ENCODE peak calls at places on chromosomes 1 and 21, in seven cellular contexts. One of them, this sample, is unnamed.

GRCh38 chr1:5423109-5423508 is 569.1 kb downstream of the NPHP4 start:
- DNase-seq in IMR-90: no peak
- DNase-seq in H9: peak; percentile 41
- DNase-seq in H1: no peak
- DNase-seq in mesendoderm: peak; percentile 62
- DNase-seq in mesenchymal stem cell: no peak
- DNase-seq in trophoblast cell: no peak
- DNase-seq in this sample: no peak

GRCh38 chr1:39238476-39238875 is 34.0 kb downstream of the MACF1 start:
- DNase-seq in IMR-90: peak; percentile 91
- DNase-seq in H9: no peak
- DNase-seq in H1: no peak
- DNase-seq in mesendoderm: no peak
- DNase-seq in mesenchymal stem cell: peak; percentile 38
- DNase-seq in trophoblast cell: no peak
- DNase-seq in this sample: no peak

GRCh38 chr21:15240846-15241245 is 176.0 kb upstream of the NRIP1 start:
- DNase-seq in IMR-90: no peak
- DNase-seq in H9: no peak
- DNase-seq in H1: no peak
- DNase-seq in mesendoderm: no peak
- DNase-seq in mesenchymal stem cell: no peak
- DNase-seq in trophoblast cell: no peak
- DNase-seq in this sample: no peak

GRCh38 chr1:7507620-7508019 is 263.5 kb upstream of the VAMP3 start:
- DNase-seq in IMR-90: no peak
- DNase-seq in H9: no peak
- DNase-seq in H1: no peak
- DNase-seq in mesendoderm: no peak
- DNase-seq in mesenchymal stem cell: no peak
- DNase-seq in trophoblast cell: no peak
- DNase-seq in this sample: no peak

GRCh38 chr1:56645663-56646330 is 683 bp downstream of the PRKAA2 start:
- DNase-seq in IMR-90: no peak
- DNase-seq in H9: peak; percentile 39
- DNase-seq in H1: no peak
- DNase-seq in mesendoderm: peak; percentile 22
- DNase-seq in mesenchymal stem cell: peak; percentile 40
- DNase-seq in trophoblast cell: peak; percentile 4
- DNase-seq in this sample: peak; percentile 57

GRCh38 chr1:6269997-6270401 is 9.1 kb upstream of the GPR153 start:
- DNase-seq in IMR-90: no peak
- DNase-seq in H9: no peak
- DNase-seq in H1: no peak
- DNase-seq in mesendoderm: no peak
- DNase-seq in mesenchymal stem cell: no peak
- DNase-seq in trophoblast cell: no peak
- DNase-seq in this sample: no peak

GRCh38 chr1:178869114-178869697 is 1.7 kb downstream of the ANGPTL1 start:
- DNase-seq in IMR-90: peak; percentile 63
- DNase-seq in H9: no peak
- DNase-seq in H1: no peak
- DNase-seq in mesendoderm: peak; percentile 38
- DNase-seq in mesenchymal stem cell: peak; percentile 32
- DNase-seq in trophoblast cell: no peak
- DNase-seq in this sample: peak; percentile 20

GRCh38 chr21:41752231-41752681 is 14.6 kb downstream of the RIPK4 start:
- DNase-seq in IMR-90: peak; percentile 64
- DNase-seq in H9: no peak
- DNase-seq in H1: no peak
- DNase-seq in mesendoderm: peak; percentile 74
- DNase-seq in mesenchymal stem cell: peak; percentile 27
- DNase-seq in trophoblast cell: no peak
- DNase-seq in this sample: no peak

GRCh38 chr1:208185801-208186201 is 58.4 kb downstream of the PLXNA2 start:
- DNase-seq in IMR-90: peak; percentile 57
- DNase-seq in H9: no peak
- DNase-seq in H1: no peak
- DNase-seq in mesendoderm: no peak
- DNase-seq in mesenchymal stem cell: no peak
- DNase-seq in trophoblast cell: no peak
- DNase-seq in this sample: no peak

GRCh38 chr1:41672173-41672572 is 187.7 kb upstream of the EDN2 start:
- DNase-seq in IMR-90: peak; percentile 86
- DNase-seq in H9: no peak
- DNase-seq in H1: no peak
- DNase-seq in mesendoderm: peak; percentile 93
- DNase-seq in mesenchymal stem cell: peak; percentile 60
- DNase-seq in trophoblast cell: peak; percentile 90
- DNase-seq in this sample: no peak

GRCh38 chr1:205783904-205784303 is 8.6 kb upstream of the RAB29 start:
- DNase-seq in IMR-90: peak; percentile 48
- DNase-seq in H9: no peak
- DNase-seq in H1: no peak
- DNase-seq in mesendoderm: no peak
- DNase-seq in mesenchymal stem cell: no peak
- DNase-seq in trophoblast cell: no peak
- DNase-seq in this sample: no peak

GRCh38 chr1:54153548-54154439 is 994 bp upstream of the CDCP2 start:
- DNase-seq in IMR-90: peak; percentile 65
- DNase-seq in H9: peak; percentile 55
- DNase-seq in H1: no peak
- DNase-seq in mesendoderm: peak; percentile 78
- DNase-seq in mesenchymal stem cell: peak; percentile 72
- DNase-seq in trophoblast cell: peak; percentile 46
- DNase-seq in this sample: no peak

GRCh38 chr21:42012344-42012743 is 2.2 kb upstream of the ZBTB21 start:
- DNase-seq in IMR-90: no peak
- DNase-seq in H9: no peak
- DNase-seq in H1: no peak
- DNase-seq in mesendoderm: no peak
- DNase-seq in mesenchymal stem cell: no peak
- DNase-seq in trophoblast cell: no peak
- DNase-seq in this sample: no peak

GRCh38 chr1:109802136-109802900 is 38.6 kb upstream of the EPS8L3 start:
- DNase-seq in IMR-90: no peak
- DNase-seq in H9: peak; percentile 22
- DNase-seq in H1: no peak
- DNase-seq in mesendoderm: no peak
- DNase-seq in mesenchymal stem cell: no peak
- DNase-seq in trophoblast cell: no peak
- DNase-seq in this sample: no peak

GRCh38 chr1:194159941-194160340 is 973.5 kb upstream of the B3GALT2 start:
- DNase-seq in IMR-90: peak; percentile 10
- DNase-seq in H9: no peak
- DNase-seq in H1: no peak
- DNase-seq in mesendoderm: peak; percentile 27
- DNase-seq in mesenchymal stem cell: no peak
- DNase-seq in trophoblast cell: peak; percentile 17
- DNase-seq in this sample: no peak

GRCh38 chr1:153386500-153386901 is 4.4 kb downstream of the S100A8 start:
- DNase-seq in IMR-90: no peak
- DNase-seq in H9: no peak
- DNase-seq in H1: no peak
- DNase-seq in mesendoderm: no peak
- DNase-seq in mesenchymal stem cell: no peak
- DNase-seq in trophoblast cell: peak; percentile 16
- DNase-seq in this sample: no peak

GRCh38 chr1:31574749-31575372 is 1.5 kb upstream of the TINAGL1 start:
- DNase-seq in IMR-90: no peak
- DNase-seq in H9: no peak
- DNase-seq in H1: no peak
- DNase-seq in mesendoderm: no peak
- DNase-seq in mesenchymal stem cell: peak; percentile 22
- DNase-seq in trophoblast cell: peak; percentile 47
- DNase-seq in this sample: no peak

GRCh38 chr1:41355761-41356160 is 5.5 kb upstream of the FOXO6 start:
- DNase-seq in IMR-90: no peak
- DNase-seq in H9: no peak
- DNase-seq in H1: no peak
- DNase-seq in mesendoderm: no peak
- DNase-seq in mesenchymal stem cell: no peak
- DNase-seq in trophoblast cell: no peak
- DNase-seq in this sample: no peak

GRCh38 chr21:37041706-37042271 is 31.1 kb downstream of the PIGP start:
- DNase-seq in IMR-90: no peak
- DNase-seq in H9: no peak
- DNase-seq in H1: no peak
- DNase-seq in mesendoderm: peak; percentile 41
- DNase-seq in mesenchymal stem cell: no peak
- DNase-seq in trophoblast cell: no peak
- DNase-seq in this sample: no peak

GRCh38 chr1:207089627-207090265 is 1.1 kb downstream of the C4BPB start:
- DNase-seq in IMR-90: no peak
- DNase-seq in H9: no peak
- DNase-seq in H1: no peak
- DNase-seq in mesendoderm: no peak
- DNase-seq in mesenchymal stem cell: no peak
- DNase-seq in trophoblast cell: no peak
- DNase-seq in this sample: no peak

GRCh38 chr1:48817505-48818114 is 40.9 kb upstream of the BEND5 start:
- DNase-seq in IMR-90: peak; percentile 31
- DNase-seq in H9: peak; percentile 80
- DNase-seq in H1: peak; percentile 31
- DNase-seq in mesendoderm: peak; percentile 77
- DNase-seq in mesenchymal stem cell: peak; percentile 5
- DNase-seq in trophoblast cell: peak; percentile 63
- DNase-seq in this sample: peak; percentile 39

GRCh38 chr1:59947047-59947938 is 20.7 kb upstream of the CYP2J2 start:
- DNase-seq in IMR-90: peak; percentile 63
- DNase-seq in H9: peak; percentile 63
- DNase-seq in H1: no peak
- DNase-seq in mesendoderm: peak; percentile 72
- DNase-seq in mesenchymal stem cell: peak; percentile 62
- DNase-seq in trophoblast cell: peak; percentile 81
- DNase-seq in this sample: peak; percentile 55
- H2BK5ac ChIP-seq in IMR-90: no peak overlapping the region
- H2BK5ac ChIP-seq in H9: no peak overlapping the region
- H2BK5ac ChIP-seq in H1: no peak overlapping the region
- H2BK5ac ChIP-seq in mesendoderm: no peak overlapping the region
- H2BK5ac ChIP-seq in mesenchymal stem cell: no peak overlapping the region
- H2BK5ac ChIP-seq in trophoblast cell: no peak overlapping the region
- H2BK5ac ChIP-seq in this sample: no peak overlapping the region

GRCh38 chr1:59474496-59474895 is 177.6 kb downstream of the FGGY start:
- DNase-seq in IMR-90: no peak
- DNase-seq in H9: no peak
- DNase-seq in H1: no peak
- DNase-seq in mesendoderm: no peak
- DNase-seq in mesenchymal stem cell: no peak
- DNase-seq in trophoblast cell: no peak
- DNase-seq in this sample: no peak
- H2BK5ac ChIP-seq in IMR-90: no peak overlapping the region
- H2BK5ac ChIP-seq in H9: no peak overlapping the region
- H2BK5ac ChIP-seq in H1: no peak overlapping the region
- H2BK5ac ChIP-seq in mesendoderm: no peak overlapping the region
- H2BK5ac ChIP-seq in mesenchymal stem cell: no peak overlapping the region
- H2BK5ac ChIP-seq in trophoblast cell: no peak overlapping the region
- H2BK5ac ChIP-seq in this sample: no peak overlapping the region

DNA sequence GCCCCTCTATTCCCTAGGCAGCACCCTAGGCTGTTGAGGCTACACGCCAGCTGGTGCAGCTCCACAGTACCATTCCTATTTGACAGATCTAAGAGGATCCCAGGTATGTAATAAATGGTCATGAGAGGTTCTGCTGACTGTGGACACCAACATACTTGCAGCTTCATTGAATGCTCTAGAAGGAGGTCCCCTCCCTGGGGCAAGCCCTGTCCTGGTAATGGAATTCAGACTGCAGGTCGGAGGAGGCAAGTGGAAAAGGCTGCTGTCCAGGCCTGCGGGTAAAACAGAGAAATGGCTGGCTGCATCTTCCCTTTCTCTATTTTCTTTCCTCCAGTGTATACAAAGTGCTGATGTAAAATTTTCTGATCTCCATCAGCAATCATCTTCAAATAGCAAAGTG is 66.1 kb upstream of the ZNF648 start:
- DNase-seq in IMR-90: no peak
- DNase-seq in H9: no peak
- DNase-seq in H1: no peak
- DNase-seq in mesendoderm: no peak
- DNase-seq in mesenchymal stem cell: no peak
- DNase-seq in trophoblast cell: peak; percentile 82
- DNase-seq in this sample: no peak
- H2BK5ac ChIP-seq in IMR-90: no peak overlapping the region
- H2BK5ac ChIP-seq in H9: no peak overlapping the region
- H2BK5ac ChIP-seq in H1: no peak overlapping the region
- H2BK5ac ChIP-seq in mesendoderm: no peak overlapping the region
- H2BK5ac ChIP-seq in mesenchymal stem cell: no peak overlapping the region
- H2BK5ac ChIP-seq in trophoblast cell: no peak overlapping the region
- H2BK5ac ChIP-seq in this sample: no peak overlapping the region

GRCh38 chr1:215185067-215185620 is 102.6 kb downstream of the KCNK2 start:
- DNase-seq in IMR-90: no peak
- DNase-seq in H9: no peak
- DNase-seq in H1: no peak
- DNase-seq in mesendoderm: no peak
- DNase-seq in mesenchymal stem cell: no peak
- DNase-seq in trophoblast cell: no peak
- DNase-seq in this sample: no peak

GRCh38 chr1:215181518-215181917 is 99.0 kb downstream of the KCNK2 start:
- DNase-seq in IMR-90: no peak
- DNase-seq in H9: no peak
- DNase-seq in H1: no peak
- DNase-seq in mesendoderm: no peak
- DNase-seq in mesenchymal stem cell: no peak
- DNase-seq in trophoblast cell: no peak
- DNase-seq in this sample: no peak
- H2BK5ac ChIP-seq in IMR-90: no peak overlapping the region
- H2BK5ac ChIP-seq in H9: no peak overlapping the region
- H2BK5ac ChIP-seq in H1: no peak overlapping the region
- H2BK5ac ChIP-seq in mesendoderm: no peak overlapping the region
- H2BK5ac ChIP-seq in mesenchymal stem cell: no peak overlapping the region
- H2BK5ac ChIP-seq in trophoblast cell: no peak overlapping the region
- H2BK5ac ChIP-seq in this sample: no peak overlapping the region

GRCh38 chr1:172429324-172430127 is 9.0 kb downstream of the C1orf105 start:
- DNase-seq in IMR-90: peak; percentile 70
- DNase-seq in H9: no peak
- DNase-seq in H1: no peak
- DNase-seq in mesendoderm: peak; percentile 79
- DNase-seq in mesenchymal stem cell: peak; percentile 71
- DNase-seq in trophoblast cell: peak; percentile 71
- DNase-seq in this sample: peak; percentile 40

GRCh38 chr1:172431721-172432192 is 11.3 kb downstream of the C1orf105 start:
- DNase-seq in IMR-90: no peak
- DNase-seq in H9: peak; percentile 41
- DNase-seq in H1: no peak
- DNase-seq in mesendoderm: peak; percentile 33
- DNase-seq in mesenchymal stem cell: no peak
- DNase-seq in trophoblast cell: peak; percentile 83
- DNase-seq in this sample: no peak

GRCh38 chr1:172427191-172427590 is 6.7 kb downstream of the C1orf105 start:
- DNase-seq in IMR-90: no peak
- DNase-seq in H9: no peak
- DNase-seq in H1: no peak
- DNase-seq in mesendoderm: no peak
- DNase-seq in mesenchymal stem cell: no peak
- DNase-seq in trophoblast cell: no peak
- DNase-seq in this sample: no peak

GRCh38 chr1:172430128-172430454 is 9.6 kb downstream of the C1orf105 start:
- DNase-seq in IMR-90: no peak
- DNase-seq in H9: no peak
- DNase-seq in H1: no peak
- DNase-seq in mesendoderm: no peak
- DNase-seq in mesenchymal stem cell: no peak
- DNase-seq in trophoblast cell: no peak
- DNase-seq in this sample: no peak

GRCh38 chr1:172431224-172431623 is 10.7 kb downstream of the C1orf105 start:
- DNase-seq in IMR-90: no peak
- DNase-seq in H9: no peak
- DNase-seq in H1: no peak
- DNase-seq in mesendoderm: no peak
- DNase-seq in mesenchymal stem cell: no peak
- DNase-seq in trophoblast cell: no peak
- DNase-seq in this sample: no peak
- H2BK5ac ChIP-seq in IMR-90: no peak overlapping the region
- H2BK5ac ChIP-seq in H9: no peak overlapping the region
- H2BK5ac ChIP-seq in H1: peak overlapping the region; percentile 61
- H2BK5ac ChIP-seq in mesendoderm: no peak overlapping the region
- H2BK5ac ChIP-seq in mesenchymal stem cell: no peak overlapping the region
- H2BK5ac ChIP-seq in trophoblast cell: no peak overlapping the region
- H2BK5ac ChIP-seq in this sample: no peak overlapping the region